ENCODE peak calls at places on chromosomes 4 and X, in eight cellular contexts. H is K562; B is effector memory CD4-positive, alpha-beta T cell; G is Karpas-422; L is CD8-positive, alpha-beta memory T cell; X is Peyer's patch; U is PC-9; K is astrocyte. E is an unnamed sample.
A peak's percentile ranks its signal among the peaks of the same experiment; 100 is the strongest.

GRCh38 chr4:84167089-84167488 is 332.0 kb downstream of the NKX6-1 start:
- DNase-seq in K (no peak), G (no peak), H (no peak), L (no peak), X (no peak), B (no peak), U (no peak), E (no peak)

GRCh38 chr4:167031534-167032156 is 202.6 kb downstream of the SPOCK3 start:
- DNase-seq in K (peak; percentile 18), B (no peak), U (no peak), G (no peak), X (no peak), L (no peak), H (no peak), E (no peak)

GRCh38 chr4:110508827-110509446 is 33.0 kb downstream of the ENPEP start:
- DNase-seq in H (peak; percentile 13), K (no peak), B (no peak), G (peak; percentile 48), X (no peak), U (no peak), L (no peak), E (no peak)

GRCh38 chr4:95181446-95182306 is 367.1 kb downstream of the UNC5C start:
- DNase-seq in L (no peak), U (no peak), B (peak; percentile 20), X (no peak), H (peak; percentile 65), G (no peak), K (peak; percentile 80), E (no peak)

GRCh38 chr4:17236686-17237085 is 275.2 kb downstream of the QDPR start:
- DNase-seq in X (no peak), U (no peak), B (no peak), L (no peak), K (peak; percentile 84), H (no peak), G (no peak), E (no peak)

GRCh38 chrX:155115174-155115830 is 44.0 kb downstream of the BRCC3 start:
- DNase-seq in H (no peak), G (no peak), L (no peak), U (no peak), B (no peak), X (no peak), K (no peak), E (no peak)

GRCh38 chr4:139593091-139593564 is 37.1 kb upstream of the SETD7 start:
- DNase-seq in H (no peak), G (no peak), L (no peak), U (no peak), K (peak; percentile 91), X (no peak), B (no peak), E (no peak)

GRCh38 chr4:129839687-129840086 is 743.7 kb downstream of the C4orf33 start:
- DNase-seq in B (no peak), X (no peak), L (no peak), K (peak; percentile 0), H (no peak), G (no peak), U (no peak), E (no peak)

GRCh38 chrX:30748337-30748960 is 95.2 kb downstream of the GK start:
- DNase-seq in G (no peak), B (no peak), X (no peak), U (no peak), K (no peak), H (peak; percentile 20), L (no peak), E (no peak)

GRCh38 chrX:110042521-110042920 is 39.6 kb downstream of the TMEM164 start:
- DNase-seq in B (no peak), L (no peak), H (no peak), X (no peak), U (no peak), K (peak; percentile 19), G (no peak), E (no peak)

GRCh38 chr4:172982151-172982590 is 186.4 kb upstream of the GALNT7 start:
- DNase-seq in U (peak; percentile 63), B (no peak), L (no peak), G (no peak), X (no peak), K (peak; percentile 82), H (no peak), E (peak; percentile 30)

DNA sequence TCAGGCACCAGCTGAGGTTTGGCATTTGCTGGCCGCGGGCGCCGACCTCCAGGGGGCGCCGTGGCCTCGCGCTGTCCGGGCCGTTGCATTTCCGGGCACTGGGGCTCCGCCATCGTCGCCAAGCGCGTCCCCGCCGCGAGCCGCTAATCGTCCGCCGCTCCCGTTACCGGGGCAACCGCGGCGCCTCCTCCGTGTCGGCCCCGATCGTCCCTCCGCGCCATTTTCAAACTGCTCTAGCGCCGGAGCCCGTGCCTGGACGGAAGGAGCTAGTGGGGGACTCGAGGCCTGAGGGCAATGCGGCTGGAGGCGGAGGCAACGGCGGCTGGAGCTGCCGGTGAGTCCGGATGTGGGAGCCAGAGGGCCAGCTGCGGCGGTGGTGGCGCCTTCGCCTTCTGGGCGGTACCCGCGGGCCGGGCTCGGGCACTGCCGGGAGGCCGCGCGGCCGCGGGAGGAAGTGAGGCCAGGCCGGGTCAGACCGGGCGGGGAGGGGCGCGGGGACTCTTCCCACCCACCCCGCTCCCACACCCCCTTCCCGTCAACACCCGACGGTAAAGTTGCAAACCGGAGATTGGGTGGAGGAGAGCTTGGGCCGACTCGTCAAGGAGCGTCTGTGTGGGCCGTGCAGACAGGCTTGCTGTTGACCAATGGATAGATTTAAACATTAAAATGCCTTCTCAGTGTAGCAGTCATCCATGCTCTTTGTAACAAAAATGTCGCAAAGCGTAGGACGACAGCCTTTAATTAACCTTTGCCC is at the start of gene CEP135:
- DNase-seq in L (peak; percentile 91), K (peak; percentile 88), H (peak; percentile 92), U (peak; percentile 88), B (peak; percentile 84), G (peak; percentile 97), X (peak; percentile 89), E (peak; percentile 87)
- H3K27ac ChIP-seq in L (peak within 1 kb of the TSS; percentile 82), K (peak within 1 kb of the TSS; percentile 97), H (peak within 1 kb of the TSS; percentile 96), U (peak within 1 kb of the TSS; percentile 94), B (peak within 1 kb of the TSS; percentile 76), G (peak within 1 kb of the TSS; percentile 89), X (peak within 1 kb of the TSS; percentile 87), E (peak within 1 kb of the TSS; percentile 74)

GRCh38 chrX:77693594-77693993 is 92.4 kb downstream of the ATRX start:
- DNase-seq in H (no peak), G (no peak), L (no peak), B (no peak), U (no peak), K (no peak), X (no peak), E (no peak)
- H3K4me1 ChIP-seq in H (no peaks in the 10 kb centered on the region), G (no peaks in the 10 kb centered on the region), L (no peaks in the 10 kb centered on the region), B (no peaks in the 10 kb centered on the region), U (no peaks in the 10 kb centered on the region), K (no peaks in the 10 kb centered on the region), X (no peaks in the 10 kb centered on the region), E (no peaks in the 10 kb centered on the region)

DNA sequence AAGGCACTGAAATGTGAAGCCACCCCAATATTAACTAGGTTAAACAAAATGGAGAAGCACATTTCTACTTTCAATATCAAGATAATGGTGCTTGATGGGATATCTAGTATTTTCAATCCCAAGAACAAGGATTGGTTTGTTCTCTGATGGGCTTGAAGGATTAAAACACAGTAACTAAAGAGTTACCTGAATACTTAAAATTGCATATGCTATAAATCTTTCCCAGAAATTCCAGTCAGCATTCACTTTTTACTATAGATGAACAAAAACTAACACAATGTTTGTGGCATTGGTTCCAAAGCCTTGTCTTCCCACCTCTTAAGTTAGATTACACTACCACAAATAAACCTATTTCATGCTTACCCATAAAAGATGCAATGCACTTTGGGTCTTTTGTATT is 3.9 kb upstream of the PCDH10 start:
- DNase-seq in L (no peak), X (no peak), B (no peak), H (no peak), K (no peak), U (no peak), G (no peak), E (no peak)
- H3K27me3 ChIP-seq in L (peaks cover 12% of the 10 kb centered on the region), X (no peaks in the 10 kb centered on the region), B (peaks cover 21% of the 10 kb centered on the region), H (no peaks in the 10 kb centered on the region), K (no peaks in the 10 kb centered on the region), U (no peaks in the 10 kb centered on the region), G (no peaks in the 10 kb centered on the region), E (peaks cover 54% of the 10 kb centered on the region)

GRCh38 chr4:92362002-92362401 is 58.2 kb downstream of the GRID2 start:
- DNase-seq in L (no peak), H (no peak), B (no peak), G (no peak), U (no peak), X (no peak), K (no peak), E (no peak)

DNA sequence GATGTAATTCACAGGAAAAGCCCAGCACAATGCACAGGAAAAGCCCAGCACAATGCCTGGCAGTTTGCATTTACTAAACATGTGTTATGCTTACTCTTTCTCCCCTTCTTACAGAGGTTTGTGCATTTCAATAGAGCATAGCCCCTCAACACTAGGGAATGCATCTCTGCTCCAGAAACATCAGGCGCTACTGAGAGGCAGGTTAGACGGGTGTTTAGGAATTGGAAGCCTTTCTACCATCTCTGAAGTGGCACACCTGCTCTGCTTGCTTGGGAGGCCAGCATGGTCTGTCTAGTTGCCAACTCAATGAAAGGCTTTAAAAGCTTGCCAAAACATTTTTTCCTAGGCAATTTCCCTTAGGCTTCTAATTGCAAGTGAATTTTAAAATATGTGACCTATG is 55.7 kb downstream of the GRID2 start:
- DNase-seq in L (no peak), H (no peak), K (no peak), X (no peak), U (no peak), G (no peak), B (no peak), E (no peak)
- H3K27ac ChIP-seq in L (no peak overlapping the region), H (no peak overlapping the region), K (no peak overlapping the region), X (no peak overlapping the region), U (no peak overlapping the region), G (no peak overlapping the region), B (no peak overlapping the region), E (no peak overlapping the region)

DNA sequence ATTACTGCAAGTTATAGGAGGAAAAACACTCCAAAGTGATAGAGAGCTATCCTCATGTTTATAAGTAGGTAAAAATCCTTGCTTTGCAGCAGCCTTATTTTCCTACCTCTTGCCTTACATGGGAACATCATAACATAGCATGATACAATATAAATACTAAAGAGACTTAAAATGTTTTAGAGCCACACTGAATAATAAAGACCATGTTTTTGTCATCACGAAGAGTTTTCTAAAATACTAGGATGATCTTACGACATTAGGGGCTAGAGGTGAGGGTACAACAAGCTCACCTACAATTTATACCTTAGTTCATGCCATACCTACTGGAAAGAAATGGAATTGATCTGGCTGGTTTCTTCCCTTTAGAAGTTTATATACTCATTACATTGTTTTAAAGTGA is 184.8 kb downstream of the FBXW7 start:
- DNase-seq in K (no peak), G (no peak), H (no peak), X (no peak), B (no peak), U (no peak), L (no peak), E (no peak)
- H3K4me1 ChIP-seq in K (no peaks in the 10 kb centered on the region), G (peaks cover 16% of the 10 kb centered on the region), H (no peaks in the 10 kb centered on the region), X (no peaks in the 10 kb centered on the region), B (no peaks in the 10 kb centered on the region), U (no peaks in the 10 kb centered on the region), L (peaks cover 10% of the 10 kb centered on the region), E (peaks cover 22% of the 10 kb centered on the region)

E was measured in gastrocnemius medialis.